ENCODE peak calls at places on chromosomes 11 and 22, in four cellular contexts. N, G, U and Y are unnamed samples.

GRCh38 chr11:1202776-1203504 is 19.9 kb upstream of the MUC5B start:
- DNase-seq in U (peak), G (peak), N (peak), Y (peak)

GRCh38 chr11:44005076-44005800 is 42.5 kb upstream of the ACCSL start:
- DNase-seq in G (peak), N (peak), U (no peak), Y (no peak)

GRCh38 chr11:114088216-114088615 is 28.7 kb downstream of the ZBTB16 start:
- DNase-seq in G (no peak), N (no peak), U (peak), Y (no peak)

GRCh38 chr22:39527481-39527961 is 5.0 kb downstream of the RPS19BP1 start:
- DNase-seq in G (no peak), N (no peak), U (peak), Y (peak)

GRCh38 chr11:105297463-105297862 is 157.9 kb upstream of the CARD18 start:
- DNase-seq in G (no peak), U (no peak), N (no peak), Y (peak)

GRCh38 chr11:117188620-117189081 is 10.1 kb downstream of the SIDT2 start:
- DNase-seq in G (peak), N (no peak), U (no peak), Y (no peak)

GRCh38 chr11:111631666-111632039 is 29.4 kb downstream of the SIK2 start:
- DNase-seq in U (no peak), N (no peak), G (no peak), Y (peak)

GRCh38 chr11:121036981-121037380 is 13.1 kb downstream of the TBCEL start:
- DNase-seq in U (no peak), G (no peak), N (no peak), Y (no peak)

GRCh38 chr11:2891291-2891690 is 5.7 kb upstream of the CDKN1C start:
- DNase-seq in G (no peak), U (peak), N (peak), Y (peak)

GRCh38 chr11:111937859-111938258 is 716 bp downstream of the DIXDC1 start:
- DNase-seq in U (no peak), G (no peak), N (peak), Y (no peak)

GRCh38 chr11:87368876-87369480 is 331.2 kb downstream of the TMEM135 start:
- DNase-seq in N (no peak), G (no peak), U (no peak), Y (peak)

GRCh38 chr22:33884829-33885228 is 35.4 kb downstream of the LARGE1 start:
- DNase-seq in U (no peak), N (no peak), G (no peak), Y (no peak)

GRCh38 chr11:123409886-123410549 is 20.1 kb upstream of the GRAMD1B start:
- DNase-seq in U (no peak), G (no peak), N (no peak), Y (no peak)

GRCh38 chr22:46976130-46976529 is 213.7 kb downstream of the TBC1D22A start:
- DNase-seq in U (no peak), G (no peak), N (no peak), Y (no peak)

GRCh38 chr11:6258571-6258998 is 1.1 kb upstream of the CCKBR start:
- DNase-seq in G (no peak), N (peak), U (no peak), Y (no peak)

GRCh38 chr22:50621491-50621880 is 6.5 kb downstream of the ARSA start:
- DNase-seq in U (no peak), N (no peak), G (peak), Y (no peak)

GRCh38 chr11:69874178-69874983 is 55.2 kb upstream of the FGF3 start:
- DNase-seq in U (no peak), G (peak), N (no peak), Y (no peak)

GRCh38 chr11:117925198-117925925 is 3.8 kb downstream of the TMPRSS13 start:
- DNase-seq in N (no peak), G (peak), U (no peak), Y (no peak)

GRCh38 chr11:118109231-118109630 is 22.5 kb upstream of the SMIM35 start:
- DNase-seq in N (no peak), U (peak), G (no peak), Y (peak)

GRCh38 chr22:31748490-31748889 is 1.4 kb downstream of the PRR14L start:
- DNase-seq in U (no peak), N (peak), G (no peak), Y (peak)

GRCh38 chr22:39703890-39704658 is 133.5 kb downstream of the CACNA1I start:
- DNase-seq in N (peak), G (no peak), U (peak), Y (no peak)

GRCh38 chr22:47337161-47337621 is 574.7 kb downstream of the TBC1D22A start:
- DNase-seq in G (no peak), N (no peak), U (no peak), Y (peak)

GRCh38 chr22:20198527-20199319 is 47.9 kb upstream of the CCDC188 start:
- DNase-seq in U (no peak), N (no peak), G (no peak), Y (no peak)

GRCh38 chr11:130123414-130124040 is 36.1 kb upstream of the ST14 start:
- DNase-seq in N (no peak), G (no peak), U (no peak), Y (no peak)

GRCh38 chr22:25764270-25765015 is 22.5 kb downstream of the MYO18B start:
- DNase-seq in U (peak), G (no peak), N (peak), Y (no peak)

GRCh38 chr22:30262917-30263741 is 3.5 kb downstream of the OSM start:
- DNase-seq in N (peak), U (peak), G (peak), Y (peak)
- H3K4me3 ChIP-seq in N (no peak), U (peak), G (no peak), Y (peak)

DNA sequence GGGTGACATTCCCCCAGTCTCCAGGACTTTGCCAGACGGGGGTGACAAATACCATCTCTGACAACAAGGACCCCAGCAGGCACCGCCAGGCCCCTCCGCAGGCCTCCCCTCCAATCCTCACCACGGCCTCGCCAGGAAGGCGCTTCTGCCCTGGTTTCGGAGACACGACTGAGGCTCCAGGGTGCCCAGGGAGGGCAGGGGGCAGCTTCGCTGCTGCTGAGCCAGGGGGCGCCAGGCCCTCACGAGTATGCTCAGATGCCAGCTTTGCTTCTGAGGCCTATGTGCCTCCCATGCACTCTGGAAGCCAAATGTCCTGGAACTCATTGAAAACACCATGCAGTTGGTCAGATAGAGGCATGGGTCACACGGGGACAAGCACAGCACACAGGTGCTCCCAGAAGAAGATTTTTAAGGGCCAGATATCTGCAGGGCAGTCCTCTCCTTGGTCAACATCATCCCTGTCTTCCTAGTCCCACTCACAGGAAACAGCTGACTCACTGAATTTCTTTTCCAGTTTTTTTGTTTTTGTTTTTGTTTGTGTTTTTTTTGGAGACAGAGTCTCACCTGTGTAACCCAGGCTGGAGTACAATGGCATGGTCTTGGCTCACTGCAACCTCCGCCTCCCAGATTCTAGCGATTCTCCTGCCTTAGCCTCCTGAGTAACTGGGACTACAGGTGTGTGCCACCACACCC is 19.9 kb downstream of the BID start:
- DNase-seq in N (peak), G (no peak), U (no peak), Y (no peak)
- TF ChIP-seq CTCF in N (peak), G (no peak), U (no peak), Y (peak)

DNA sequence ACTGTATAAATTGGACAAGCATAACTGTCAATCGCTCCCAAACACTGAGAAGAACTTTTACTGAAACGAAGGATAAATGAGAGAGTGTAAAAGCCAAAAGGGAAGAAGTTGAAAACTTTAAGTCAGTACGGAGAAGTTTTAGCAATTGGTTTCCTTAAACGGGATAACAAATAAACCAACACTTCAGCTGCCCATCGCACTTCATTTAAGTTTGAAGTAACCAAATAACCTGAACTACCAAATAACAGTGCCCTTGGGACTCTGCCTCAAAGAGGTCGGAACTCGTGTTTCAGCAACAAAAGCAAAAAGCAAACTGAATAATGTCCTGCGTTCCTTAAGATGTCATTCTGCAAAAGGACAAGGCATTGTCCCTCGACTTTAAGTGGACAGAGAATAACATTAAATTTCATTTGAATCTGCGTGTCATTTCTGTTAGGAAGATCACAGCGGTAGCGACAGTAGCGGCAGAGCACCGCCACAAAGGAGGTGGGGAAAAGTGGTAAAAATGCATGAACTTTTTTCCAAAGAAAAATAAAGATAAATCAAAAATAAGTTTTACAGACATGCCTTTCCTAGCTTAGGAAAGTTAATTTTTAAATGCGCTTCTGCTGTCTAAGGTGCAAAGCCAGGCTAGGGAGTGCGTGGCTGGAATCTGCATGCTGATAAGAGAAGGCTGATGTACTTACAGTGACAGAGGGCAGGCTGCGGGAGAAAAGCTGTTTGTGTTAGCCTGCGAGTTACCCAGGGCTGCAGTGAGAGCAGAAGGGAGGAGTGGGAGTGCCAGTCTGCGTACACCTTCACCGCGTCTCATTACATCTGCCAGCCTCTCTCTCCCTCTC is 126.8 kb upstream of the C11orf58 start:
- DNase-seq in N (peak), G (no peak), U (no peak), Y (no peak)
- H3K4me3 ChIP-seq in N (peak), G (peak), U (no peak), Y (no peak)

GRCh38 chr22:44003776-44004460 is 20.2 kb upstream of the PARVB start:
- DNase-seq in N (peak), G (no peak), U (no peak), Y (peak)
- TF ChIP-seq CTCF in N (peak), G (no peak), U (no peak), Y (peak)

GRCh38 chr11:13030857-13031256 is 21.7 kb downstream of the RASSF10 start:
- DNase-seq in N (no peak), G (no peak), U (peak), Y (no peak)
- H3K4me3 ChIP-seq in N (no peak), G (no peak), U (no peak), Y (no peak)